ENCODE peak calls at places on chromosomes 3 and 15, in eight cellular contexts. K is A549, O is HepG2, V is H1, M is stomach, B is tibial nerve, P is K562, A is sigmoid colon. N is an unnamed sample.

GRCh38 chr3:181711325-181712135 is at the start of gene SOX2:
- DNase-seq in B (no peak), M (peak), A (peak), K (peak), O (peak), V (peak), P (peak), N (peak)

GRCh38 chr15:32135326-32135725 is 105.0 kb downstream of the CHRNA7 start:
- DNase-seq in B (no peak), K (no peak), O (no peak), V (no peak), M (no peak), A (no peak), P (no peak), N (no peak)

GRCh38 chr3:169456900-169457299 is 206.6 kb downstream of the MECOM start:
- DNase-seq in A (no peak), V (no peak), O (no peak), B (no peak), K (no peak), M (no peak), P (no peak), N (no peak)

GRCh38 chr3:150515210-150515609 is 31.1 kb downstream of the SERP1 start:
- DNase-seq in A (no peak), P (no peak), K (no peak), B (no peak), V (no peak), M (no peak), O (no peak), N (no peak)

GRCh38 chr15:59216911-59217310 is 10.3 kb downstream of the LDHAL6B start:
- DNase-seq in B (no peak), K (no peak), O (no peak), A (no peak), M (no peak), P (no peak), V (no peak), N (no peak)

GRCh38 chr15:85496551-85497545 is 116.4 kb downstream of the AKAP13 start:
- DNase-seq in V (no peak), K (no peak), M (peak), O (peak), P (no peak), A (no peak), B (no peak), N (no peak)

GRCh38 chr3:146250449-146251382 is at the start of gene PLSCR4:
- DNase-seq in B (peak), M (peak), K (peak), V (peak), O (no peak), P (peak), A (peak), N (peak)

GRCh38 chr15:88630141-88630721 is 8.6 kb upstream of the ISG20 start:
- DNase-seq in V (no peak), O (no peak), M (peak), K (peak), A (peak), P (no peak), B (no peak), N (no peak)

GRCh38 chr3:21750291-21750690 is 719 bp downstream of the ZNF385D start:
- DNase-seq in B (no peak), M (no peak), P (no peak), V (no peak), A (no peak), K (no peak), O (no peak), N (no peak)

GRCh38 chr3:57060089-57060829 is at the start of gene SPATA12:
- DNase-seq in K (peak), M (peak), O (peak), A (peak), B (peak), P (peak), V (peak), N (peak)

GRCh38 chr15:91632176-91632575 is 221.3 kb upstream of the SLCO3A1 start:
- DNase-seq in O (no peak), A (no peak), P (no peak), B (no peak), K (no peak), M (no peak), V (no peak), N (no peak)

GRCh38 chr3:38650248-38650940 is 907 bp upstream of the SCN5A start:
- DNase-seq in B (no peak), O (no peak), A (peak), V (peak), M (no peak), P (no peak), K (peak), N (no peak)

GRCh38 chr3:131277836-131278497 is 103.6 kb upstream of the NUDT16 start:
- DNase-seq in K (no peak), M (no peak), A (no peak), B (no peak), P (no peak), V (no peak), O (no peak), N (no peak)

GRCh38 chr15:40776537-40777141 is 6.9 kb downstream of the C15orf62 start:
- DNase-seq in A (no peak), P (no peak), K (no peak), V (no peak), O (no peak), B (no peak), M (peak), N (no peak)

GRCh38 chr3:51955893-51956770 is 951 bp downstream of the GPR62 start:
- DNase-seq in O (no peak), M (peak), P (no peak), V (peak), B (no peak), A (no peak), K (no peak), N (peak)

GRCh38 chr3:61855211-61855610 is 293.8 kb downstream of the PTPRG start:
- DNase-seq in B (no peak), M (no peak), P (no peak), A (no peak), K (no peak), V (no peak), O (no peak), N (no peak)

GRCh38 chr3:64266983-64267382 is 41.7 kb upstream of the PRICKLE2 start:
- DNase-seq in P (no peak), K (no peak), V (no peak), O (no peak), A (no peak), M (no peak), B (no peak), N (no peak)

GRCh38 chr3:64266065-64266874 is 41.0 kb upstream of the PRICKLE2 start:
- DNase-seq in V (no peak), B (peak), M (no peak), O (peak), P (no peak), A (peak), K (peak), N (no peak)

GRCh38 chr3:64267774-64268604 is 42.7 kb upstream of the PRICKLE2 start:
- DNase-seq in O (no peak), A (peak), P (no peak), M (peak), V (peak), B (peak), K (no peak), N (peak)

GRCh38 chr3:64262574-64263114 is 37.4 kb upstream of the PRICKLE2 start:
- DNase-seq in B (no peak), K (no peak), V (no peak), P (no peak), O (no peak), M (no peak), A (no peak), N (no peak)

DNA sequence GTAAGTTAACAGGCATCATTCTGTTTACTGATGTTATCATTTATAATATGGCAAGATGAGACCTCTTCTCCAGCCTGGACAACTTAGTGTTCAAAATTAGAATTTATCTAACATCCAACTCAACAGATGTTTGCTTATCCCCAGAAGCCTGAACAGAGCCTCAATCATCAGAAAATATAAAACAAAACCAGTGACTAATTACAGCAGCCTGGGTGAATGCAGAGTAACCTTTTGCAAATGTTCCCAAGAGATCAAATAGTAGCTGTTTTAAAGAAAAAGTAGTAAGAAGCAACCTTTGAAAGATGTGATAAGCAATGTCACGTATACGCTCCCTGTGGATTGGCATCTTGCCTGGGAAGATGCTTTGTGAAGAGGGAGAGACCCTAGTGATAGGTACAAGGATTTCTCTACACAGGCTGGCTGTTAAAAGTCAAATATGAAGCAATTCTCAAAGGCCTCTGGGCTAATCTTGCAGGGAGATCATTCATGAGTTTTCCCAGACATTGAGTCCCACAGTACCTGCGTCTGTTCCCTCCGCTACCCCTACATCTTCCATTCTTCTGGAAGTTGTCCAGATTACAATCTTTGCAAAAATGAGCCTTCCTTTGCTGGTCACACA is 39.3 kb upstream of the PRICKLE2 start:
- DNase-seq in M (no peak), B (no peak), P (no peak), K (peak), V (no peak), A (no peak), O (no peak), N (no peak)
- TF ChIP-seq EP300 in M (no peak), B (no peak), P (no peak), K (no peak), V (no peak), A (no peak), O (no peak), N (no peak)

DNA sequence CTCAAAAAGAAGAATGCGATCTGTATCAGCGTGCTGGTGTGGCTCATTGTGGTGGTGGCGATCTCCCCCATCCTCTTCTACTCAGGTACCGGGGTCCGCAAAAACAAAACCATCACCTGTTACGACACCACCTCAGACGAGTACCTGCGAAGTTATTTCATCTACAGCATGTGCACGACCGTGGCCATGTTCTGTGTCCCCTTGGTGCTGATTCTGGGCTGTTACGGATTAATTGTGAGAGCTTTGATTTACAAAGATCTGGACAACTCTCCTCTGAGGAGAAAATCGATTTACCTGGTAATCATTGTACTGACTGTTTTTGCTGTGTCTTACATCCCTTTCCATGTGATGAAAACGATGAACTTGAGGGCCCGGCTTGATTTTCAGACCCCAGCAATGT is 1.3 kb downstream of the P2RY1 start:
- DNase-seq in P (no peak), M (no peak), O (no peak), V (no peak), A (no peak), K (no peak), B (no peak), N (peak)
- H3K4me3 ChIP-seq in P (peak), M (peak), O (no peak), V (peak), A (peak), K (no peak), B (peak), N (peak)

GRCh38 chr3:100893108-100893507 is 100.1 kb downstream of the ABI3BP start:
- DNase-seq in A (no peak), B (peak), V (no peak), K (no peak), P (no peak), M (no peak), O (no peak), N (no peak)

GRCh38 chr3:100891827-100892226 is 101.4 kb downstream of the ABI3BP start:
- DNase-seq in V (no peak), K (peak), O (no peak), B (no peak), A (no peak), P (no peak), M (no peak), N (no peak)

GRCh38 chr3:100893590-100893989 is 99.6 kb downstream of the ABI3BP start:
- DNase-seq in M (no peak), V (peak), A (no peak), K (peak), B (no peak), P (no peak), O (peak), N (no peak)

GRCh38 chr3:100896994-100897393 is 96.2 kb downstream of the ABI3BP start:
- DNase-seq in O (no peak), P (no peak), A (no peak), V (no peak), M (no peak), B (no peak), K (no peak), N (no peak)

GRCh38 chr3:100891033-100891432 is 102.2 kb downstream of the ABI3BP start:
- DNase-seq in K (peak), B (no peak), V (no peak), A (no peak), P (no peak), M (no peak), O (no peak), N (no peak)
- TF ChIP-seq EP300 in K (no peak), B (no peak), V (no peak), A (no peak), P (no peak), M (no peak), O (no peak), N (no peak)

GRCh38 chr15:72562878-72563277 is 88.7 kb downstream of the ARIH1 start:
- DNase-seq in M (no peak), B (no peak), V (no peak), P (no peak), K (no peak), A (no peak), O (no peak), N (no peak)

DNA sequence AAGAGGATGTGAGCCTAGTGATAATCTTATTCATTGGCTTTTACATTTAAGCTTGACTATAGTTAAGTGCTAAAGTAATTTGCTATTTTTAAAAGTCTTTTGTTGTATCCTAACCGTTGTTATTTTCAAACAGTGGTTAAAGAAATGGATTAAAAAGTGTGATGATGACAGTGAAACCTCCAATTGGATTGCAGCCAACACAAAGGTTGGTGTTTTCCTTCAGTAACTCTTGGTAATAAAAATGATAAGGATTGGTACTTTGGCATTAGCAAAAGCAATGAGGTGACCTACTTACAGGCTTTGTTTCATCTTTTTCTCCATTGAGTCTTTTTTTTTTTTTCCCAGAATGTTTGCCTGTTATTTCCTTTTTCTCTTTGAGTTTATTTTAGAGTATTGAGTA is 87.5 kb upstream of the GOLGA6B start:
- DNase-seq in O (no peak), P (no peak), A (no peak), K (no peak), M (no peak), V (no peak), B (no peak), N (no peak)
- H3K4me3 ChIP-seq in O (no peak), P (no peak), A (no peak), K (no peak), M (no peak), V (no peak), B (no peak), N (no peak)

GRCh38 chr3:140954576-140954975 is 12.9 kb downstream of the SLC25A36 start:
- DNase-seq in A (no peak), O (no peak), K (no peak), B (no peak), P (no peak), V (no peak), M (no peak), N (no peak)

GRCh38 chr3:140950154-140950553 is 8.5 kb downstream of the SLC25A36 start:
- DNase-seq in P (no peak), M (no peak), K (no peak), V (no peak), B (no peak), O (no peak), A (no peak), N (no peak)

GRCh38 chr3:140955645-140956044 is 14.0 kb downstream of the SLC25A36 start:
- DNase-seq in M (no peak), O (no peak), V (no peak), K (no peak), B (no peak), P (no peak), A (no peak), N (no peak)

GRCh38 chr3:140956058-140956835 is 14.6 kb downstream of the SLC25A36 start:
- DNase-seq in O (no peak), K (no peak), V (no peak), B (no peak), P (no peak), A (no peak), M (no peak), N (no peak)

GRCh38 chr3:140953028-140953960 is 11.7 kb downstream of the SLC25A36 start:
- DNase-seq in M (no peak), A (no peak), K (peak), B (no peak), V (no peak), O (no peak), P (peak), N (no peak)
- TF ChIP-seq EP300 in M (no peak), A (no peak), K (no peak), B (no peak), V (no peak), O (no peak), P (no peak), N (no peak)